ENCODE peak calls at places on chromosomes 4 and X, in five cellular contexts. One of them, this sample, is unnamed.

GRCh38 chr4:34676390-34676789 is 1567.9 kb downstream of the ARAP2 start:
- DNase-seq in GM12864: no peak
- DNase-seq in fibroblast of mammary gland: no peak
- DNase-seq in glutamatergic neuron: no peak
- DNase-seq in adrenal gland: no peak
- DNase-seq in this sample: no peak

GRCh38 chrX:13051529-13052172 is 7.2 kb upstream of the FAM9C start:
- DNase-seq in glutamatergic neuron: no peak
- DNase-seq in fibroblast of mammary gland: no peak
- DNase-seq in GM12864: peak
- DNase-seq in adrenal gland: no peak
- DNase-seq in this sample: peak

GRCh38 chr4:2925931-2926860 is 37.0 kb downstream of the NOP14 start:
- DNase-seq in fibroblast of mammary gland: no peak
- DNase-seq in adrenal gland: no peak
- DNase-seq in glutamatergic neuron: no peak
- DNase-seq in GM12864: no peak
- DNase-seq in this sample: no peak

GRCh38 chr4:89506866-89507494 is 199.4 kb upstream of the GPRIN3 start:
- DNase-seq in fibroblast of mammary gland: no peak
- DNase-seq in GM12864: no peak
- DNase-seq in glutamatergic neuron: no peak
- DNase-seq in adrenal gland: no peak
- DNase-seq in this sample: no peak

GRCh38 chrX:48636286-48636685 is 39.0 kb downstream of the WDR13 start:
- DNase-seq in GM12864: no peak
- DNase-seq in fibroblast of mammary gland: no peak
- DNase-seq in glutamatergic neuron: no peak
- DNase-seq in adrenal gland: no peak
- DNase-seq in this sample: no peak

GRCh38 chr4:108787106-108787505 is 24.3 kb upstream of the ETNPPL start:
- DNase-seq in GM12864: no peak
- DNase-seq in fibroblast of mammary gland: no peak
- DNase-seq in adrenal gland: no peak
- DNase-seq in glutamatergic neuron: no peak
- DNase-seq in this sample: no peak

GRCh38 chr4:170124391-170124790 is 34.6 kb upstream of the AADAT start:
- DNase-seq in adrenal gland: no peak
- DNase-seq in glutamatergic neuron: no peak
- DNase-seq in fibroblast of mammary gland: no peak
- DNase-seq in GM12864: no peak
- DNase-seq in this sample: no peak

GRCh38 chr4:1856920-1857699 is 1.2 kb upstream of the LETM1 start:
- DNase-seq in adrenal gland: peak
- DNase-seq in GM12864: no peak
- DNase-seq in fibroblast of mammary gland: peak
- DNase-seq in glutamatergic neuron: no peak
- DNase-seq in this sample: no peak

GRCh38 chrX:71184803-71185495 is 38.1 kb upstream of the GJB1 start:
- DNase-seq in GM12864: no peak
- DNase-seq in glutamatergic neuron: no peak
- DNase-seq in adrenal gland: no peak
- DNase-seq in fibroblast of mammary gland: no peak
- DNase-seq in this sample: no peak

GRCh38 chrX:100512471-100512870 is 72.3 kb upstream of the TNMD start:
- DNase-seq in glutamatergic neuron: no peak
- DNase-seq in fibroblast of mammary gland: peak
- DNase-seq in adrenal gland: no peak
- DNase-seq in GM12864: no peak
- DNase-seq in this sample: peak

GRCh38 chrX:56763556-56764152 is 34.6 kb downstream of the NBDY start:
- DNase-seq in GM12864: no peak
- DNase-seq in fibroblast of mammary gland: peak
- DNase-seq in glutamatergic neuron: no peak
- DNase-seq in adrenal gland: peak
- DNase-seq in this sample: peak

GRCh38 chr4:188976644-188977115 is 837.4 kb downstream of the TRIML1 start:
- DNase-seq in adrenal gland: no peak
- DNase-seq in glutamatergic neuron: no peak
- DNase-seq in fibroblast of mammary gland: peak
- DNase-seq in GM12864: no peak
- DNase-seq in this sample: no peak

GRCh38 chrX:103734125-103734760 is 23.5 kb downstream of the TMEM31 start:
- DNase-seq in glutamatergic neuron: no peak
- DNase-seq in adrenal gland: no peak
- DNase-seq in fibroblast of mammary gland: peak
- DNase-seq in GM12864: no peak
- DNase-seq in this sample: no peak

GRCh38 chrX:129678176-129678880 is 23.6 kb upstream of the APLN start:
- DNase-seq in GM12864: no peak
- DNase-seq in glutamatergic neuron: no peak
- DNase-seq in fibroblast of mammary gland: no peak
- DNase-seq in adrenal gland: peak
- DNase-seq in this sample: no peak

GRCh38 chrX:23902419-23902818 is 5.3 kb downstream of the APOO start:
- DNase-seq in adrenal gland: no peak
- DNase-seq in GM12864: no peak
- DNase-seq in fibroblast of mammary gland: peak
- DNase-seq in glutamatergic neuron: no peak
- DNase-seq in this sample: peak

DNA sequence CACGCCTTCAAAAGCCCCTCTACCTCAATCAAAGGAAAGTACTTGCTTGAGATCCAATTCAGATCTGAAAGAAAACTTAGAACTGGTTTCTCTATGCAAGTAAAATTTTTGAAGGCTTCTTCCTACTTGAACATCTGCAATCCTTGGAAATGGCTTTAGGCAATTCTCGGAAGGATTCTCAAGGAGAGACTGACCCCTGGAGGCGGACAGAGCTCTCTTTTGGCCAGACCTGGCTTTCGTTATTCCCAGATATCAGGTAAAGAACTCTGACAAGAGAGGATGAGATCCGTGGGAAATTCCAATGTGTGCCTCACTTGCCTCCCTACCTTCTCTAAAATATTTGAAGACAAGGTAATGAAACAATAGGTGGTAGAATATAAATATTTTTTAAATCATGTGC is 670.3 kb upstream of the FAM241A start:
- DNase-seq in glutamatergic neuron: peak
- DNase-seq in fibroblast of mammary gland: peak
- DNase-seq in adrenal gland: no peak
- DNase-seq in GM12864: no peak
- DNase-seq in this sample: no peak
- TF ChIP-seq CTCF in glutamatergic neuron: peak
- TF ChIP-seq CTCF in fibroblast of mammary gland: peak
- TF ChIP-seq CTCF in adrenal gland: no peak
- TF ChIP-seq CTCF in GM12864: no peak
- TF ChIP-seq CTCF in this sample: peak

GRCh38 chr4:141133146-141134006 is at the start of gene RNF150:
- DNase-seq in adrenal gland: peak
- DNase-seq in fibroblast of mammary gland: peak
- DNase-seq in GM12864: peak
- DNase-seq in glutamatergic neuron: peak
- DNase-seq in this sample: peak
- TF ChIP-seq CTCF in adrenal gland: peak
- TF ChIP-seq CTCF in fibroblast of mammary gland: peak
- TF ChIP-seq CTCF in GM12864: peak
- TF ChIP-seq CTCF in glutamatergic neuron: peak
- TF ChIP-seq CTCF in this sample: peak

GRCh38 chr4:21130606-21131005 is 430.3 kb downstream of the PACRGL start:
- DNase-seq in GM12864: no peak
- DNase-seq in adrenal gland: no peak
- DNase-seq in fibroblast of mammary gland: no peak
- DNase-seq in glutamatergic neuron: no peak
- DNase-seq in this sample: no peak

GRCh38 chr4:21136231-21136630 is 436.0 kb downstream of the PACRGL start:
- DNase-seq in glutamatergic neuron: no peak
- DNase-seq in fibroblast of mammary gland: no peak
- DNase-seq in GM12864: no peak
- DNase-seq in adrenal gland: no peak
- DNase-seq in this sample: no peak

GRCh38 chr4:21139327-21139726 is 439.1 kb downstream of the PACRGL start:
- DNase-seq in adrenal gland: no peak
- DNase-seq in glutamatergic neuron: no peak
- DNase-seq in fibroblast of mammary gland: no peak
- DNase-seq in GM12864: no peak
- DNase-seq in this sample: no peak

GRCh38 chr4:21134994-21135393 is 434.7 kb downstream of the PACRGL start:
- DNase-seq in adrenal gland: no peak
- DNase-seq in glutamatergic neuron: no peak
- DNase-seq in GM12864: no peak
- DNase-seq in fibroblast of mammary gland: peak
- DNase-seq in this sample: no peak
- TF ChIP-seq CTCF in adrenal gland: peak
- TF ChIP-seq CTCF in glutamatergic neuron: no peak
- TF ChIP-seq CTCF in GM12864: no peak
- TF ChIP-seq CTCF in fibroblast of mammary gland: peak
- TF ChIP-seq CTCF in this sample: no peak

GRCh38 chrX:115989686-115990085 is 180.9 kb upstream of the AGTR2 start:
- DNase-seq in adrenal gland: no peak
- DNase-seq in fibroblast of mammary gland: no peak
- DNase-seq in glutamatergic neuron: no peak
- DNase-seq in GM12864: no peak
- DNase-seq in this sample: no peak

GRCh38 chrX:115988825-115989224 is 181.7 kb upstream of the AGTR2 start:
- DNase-seq in fibroblast of mammary gland: no peak
- DNase-seq in glutamatergic neuron: no peak
- DNase-seq in adrenal gland: no peak
- DNase-seq in GM12864: no peak
- DNase-seq in this sample: no peak
- TF ChIP-seq CTCF in fibroblast of mammary gland: peak
- TF ChIP-seq CTCF in glutamatergic neuron: no peak
- TF ChIP-seq CTCF in adrenal gland: no peak
- TF ChIP-seq CTCF in GM12864: peak
- TF ChIP-seq CTCF in this sample: peak

GRCh38 chr4:67988986-67989385 is 25.7 kb upstream of the TMPRSS11A start:
- DNase-seq in GM12864: no peak
- DNase-seq in adrenal gland: no peak
- DNase-seq in glutamatergic neuron: no peak
- DNase-seq in fibroblast of mammary gland: peak
- DNase-seq in this sample: no peak
- TF ChIP-seq CTCF in GM12864: no peak
- TF ChIP-seq CTCF in adrenal gland: no peak
- TF ChIP-seq CTCF in glutamatergic neuron: no peak
- TF ChIP-seq CTCF in fibroblast of mammary gland: no peak
- TF ChIP-seq CTCF in this sample: no peak

GRCh38 chr4:154328030-154328429 is 163.6 kb downstream of the DCHS2 start:
- DNase-seq in adrenal gland: no peak
- DNase-seq in fibroblast of mammary gland: no peak
- DNase-seq in glutamatergic neuron: no peak
- DNase-seq in GM12864: no peak
- DNase-seq in this sample: no peak

GRCh38 chr4:154329939-154330338 is 161.7 kb downstream of the DCHS2 start:
- DNase-seq in fibroblast of mammary gland: peak
- DNase-seq in glutamatergic neuron: no peak
- DNase-seq in adrenal gland: no peak
- DNase-seq in GM12864: no peak
- DNase-seq in this sample: no peak

GRCh38 chr4:154332681-154333421 is 158.7 kb downstream of the DCHS2 start:
- DNase-seq in GM12864: no peak
- DNase-seq in adrenal gland: peak
- DNase-seq in glutamatergic neuron: peak
- DNase-seq in fibroblast of mammary gland: peak
- DNase-seq in this sample: peak

DNA sequence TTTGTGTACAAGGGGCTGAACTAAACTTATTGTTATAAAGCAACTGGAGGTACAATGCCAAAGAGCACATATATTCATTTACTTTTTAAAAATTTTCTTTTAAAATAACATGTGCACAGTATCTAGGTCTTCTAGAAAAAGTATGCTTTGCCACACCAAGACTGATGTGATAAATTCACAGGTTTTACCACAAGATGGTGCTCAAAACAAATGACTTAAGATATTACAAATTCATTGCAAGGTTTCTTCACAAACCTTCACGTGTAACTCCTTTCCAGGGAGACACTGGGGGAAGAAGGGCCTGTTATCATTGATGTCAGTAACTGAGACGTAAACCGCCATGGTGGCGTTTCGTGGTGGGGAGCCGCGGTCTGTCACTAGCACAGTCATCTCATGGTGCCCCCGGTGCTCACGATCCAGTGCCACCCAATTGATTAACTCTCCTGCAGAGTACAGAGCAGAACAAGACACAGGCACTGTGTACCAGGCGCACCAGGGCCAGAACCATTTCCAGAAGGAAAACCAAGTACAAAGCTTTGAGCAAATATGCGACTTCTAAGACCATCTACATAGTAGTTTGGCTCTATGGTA is 162.2 kb downstream of the DCHS2 start:
- DNase-seq in GM12864: no peak
- DNase-seq in glutamatergic neuron: no peak
- DNase-seq in fibroblast of mammary gland: peak
- DNase-seq in adrenal gland: no peak
- DNase-seq in this sample: peak
- TF ChIP-seq CTCF in GM12864: peak
- TF ChIP-seq CTCF in glutamatergic neuron: peak
- TF ChIP-seq CTCF in fibroblast of mammary gland: peak
- TF ChIP-seq CTCF in adrenal gland: no peak
- TF ChIP-seq CTCF in this sample: peak

DNA sequence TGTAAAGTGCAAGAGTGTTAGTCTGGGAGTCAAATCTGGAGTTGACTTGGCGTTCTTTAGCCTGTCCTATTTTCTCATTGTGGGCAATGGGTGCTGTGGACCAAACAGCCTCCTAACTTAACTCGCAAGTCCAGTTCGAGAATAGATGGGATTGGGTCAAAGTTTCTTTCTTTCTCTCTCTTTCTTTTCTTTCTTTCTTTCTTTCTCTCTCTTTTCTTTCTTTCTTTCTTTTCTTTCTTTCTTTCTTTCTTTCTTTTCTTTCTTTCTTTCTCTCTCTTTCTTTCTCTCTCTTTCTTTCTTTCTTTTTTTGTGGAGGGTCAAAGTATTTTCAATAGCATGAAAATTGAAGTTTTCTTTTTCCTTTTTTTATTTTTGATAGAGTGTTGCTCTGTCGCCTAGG is 3.0 kb downstream of the SLC9A6 start:
- DNase-seq in adrenal gland: no peak
- DNase-seq in GM12864: no peak
- DNase-seq in glutamatergic neuron: no peak
- DNase-seq in fibroblast of mammary gland: no peak
- DNase-seq in this sample: no peak
- TF ChIP-seq CTCF in adrenal gland: no peak
- TF ChIP-seq CTCF in GM12864: no peak
- TF ChIP-seq CTCF in glutamatergic neuron: no peak
- TF ChIP-seq CTCF in fibroblast of mammary gland: no peak
- TF ChIP-seq CTCF in this sample: no peak

This sample was measured in GM10248.